ENCODE peak calls at places on chromosomes 5 and 9, in four cellular contexts. T, U, G and Q are unnamed samples.

GRCh38 chr5:130605200-130605599 is 559.9 kb downstream of the HINT1 start:
- DNase-seq in U (no peak), T (peak; percentile 17), G (no peak), Q (no peak)

GRCh38 chr5:37435261-37435660 is 56.1 kb downstream of the WDR70 start:
- DNase-seq in G (no peak), T (no peak), U (peak; percentile 55), Q (no peak)

GRCh38 chr9:35106343-35106730 is 3.4 kb upstream of the STOML2 start:
- DNase-seq in U (no peak), T (no peak), G (no peak), Q (no peak)

GRCh38 chr9:97755618-97756267 is 58.6 kb upstream of the XPA start:
- DNase-seq in T (no peak), G (no peak), U (no peak), Q (no peak)

GRCh38 chr5:122751293-122751753 is 23.6 kb upstream of the SNX2 start:
- DNase-seq in T (peak; percentile 44), U (no peak), G (no peak), Q (no peak)

GRCh38 chr9:37914701-37915358 is 10.9 kb upstream of the SLC25A51 start:
- DNase-seq in T (no peak), G (no peak), U (no peak), Q (no peak)

GRCh38 chr5:133456933-133457402 is 155.4 kb downstream of the FSTL4 start:
- DNase-seq in G (no peak), T (no peak), U (peak; percentile 19), Q (no peak)

GRCh38 chr9:105993921-105994715 is 299.8 kb downstream of the TMEM38B start:
- DNase-seq in T (no peak), U (no peak), G (no peak), Q (no peak)

GRCh38 chr9:82489579-82489915 is 501.0 kb downstream of the SPATA31D1 start:
- DNase-seq in G (no peak), T (no peak), U (no peak), Q (no peak)

GRCh38 chr9:123150708-123151503 is 117.4 kb downstream of the GPR21 start:
- DNase-seq in U (no peak), T (no peak), G (no peak), Q (no peak)

GRCh38 chr9:137179761-137180160 is 7.9 kb upstream of the TMEM210 start:
- DNase-seq in G (no peak), U (no peak), T (no peak), Q (no peak)

GRCh38 chr5:5638193-5638592 is 215.7 kb downstream of the ICE1 start:
- DNase-seq in T (no peak), G (no peak), U (no peak), Q (peak; percentile 22)

GRCh38 chr9:34179528-34180138 is 790 bp downstream of the UBAP1 start:
- DNase-seq in T (peak; percentile 23), U (no peak), G (no peak), Q (no peak)

GRCh38 chr5:149094996-149095395 is 32.1 kb upstream of the SH3TC2 start:
- DNase-seq in U (no peak), G (no peak), T (no peak), Q (no peak)

GRCh38 chr5:71939452-71939932 is 167.8 kb upstream of the MAP1B start:
- DNase-seq in G (no peak), U (no peak), T (peak; percentile 46), Q (peak; percentile 22)

GRCh38 chr9:135857371-135857786 is 50.0 kb downstream of the CAMSAP1 start:
- DNase-seq in T (no peak), U (no peak), G (no peak), Q (no peak)

GRCh38 chr9:113520109-113520642 is 56.6 kb downstream of the RGS3 start:
- DNase-seq in U (no peak), T (peak; percentile 89), G (peak; percentile 82), Q (no peak)

GRCh38 chr9:15349892-15350761 is 43.1 kb upstream of the TTC39B start:
- DNase-seq in G (no peak), T (peak; percentile 86), U (peak; percentile 88), Q (no peak)

GRCh38 chr5:135105105-135105484 is 71.1 kb upstream of the PITX1 start:
- DNase-seq in U (no peak), G (no peak), T (no peak), Q (no peak)

GRCh38 chr9:121294866-121295661 is 27.1 kb downstream of the GSN start:
- DNase-seq in T (no peak), G (no peak), U (peak; percentile 82), Q (no peak)

GRCh38 chr9:133962341-133962740 is 29.8 kb downstream of the VAV2 start:
- DNase-seq in U (no peak), T (no peak), G (no peak), Q (no peak)

GRCh38 chr5:57750282-57750681 is 267.7 kb upstream of the ACTBL2 start:
- DNase-seq in T (no peak), U (no peak), G (no peak), Q (no peak)

GRCh38 chr9:614421-614820 is 227.1 kb upstream of the DMRT1 start:
- DNase-seq in U (peak; percentile 65), G (no peak), T (no peak), Q (no peak)

GRCh38 chr9:131019387-131020239 is 10.6 kb downstream of the LAMC3 start:
- DNase-seq in T (no peak), G (no peak), U (no peak), Q (peak; percentile 58)

GRCh38 chr5:161406880-161407279 is 139.6 kb downstream of the GABRB2 start:
- DNase-seq in U (no peak), T (no peak), G (no peak), Q (no peak)

GRCh38 chr5:72152506-72152905 is 45.2 kb downstream of the MAP1B start:
- DNase-seq in T (no peak), U (no peak), G (no peak), Q (no peak)

GRCh38 chr5:171314728-171315385 is 5.8 kb downstream of the TLX3 start:
- DNase-seq in T (no peak), G (no peak), U (no peak), Q (no peak)

GRCh38 chr5:62100201-62100600 is 205.8 kb upstream of the KIF2A start:
- DNase-seq in G (no peak), U (no peak), T (no peak), Q (no peak)

GRCh38 chr5:144510845-144511580 is 340.3 kb downstream of the KCTD16 start:
- DNase-seq in T (no peak), G (no peak), U (peak; percentile 4), Q (no peak)

GRCh38 chr9:89359636-89360315 is 41.5 kb downstream of the SECISBP2 start:
- DNase-seq in G (no peak), U (no peak), T (no peak), Q (no peak)

GRCh38 chr5:143094087-143094511 is 309.4 kb downstream of the NR3C1 start:
- DNase-seq in G (no peak), U (no peak), T (no peak), Q (no peak)

GRCh38 chr5:96114736-96115466 is 153.2 kb upstream of the ELL2 start:
- DNase-seq in T (no peak), U (no peak), G (no peak), Q (no peak)

GRCh38 chr9:130289711-130290241 is 24.2 kb downstream of the HMCN2 start:
- DNase-seq in U (no peak), G (no peak), T (no peak), Q (peak; percentile 88)

GRCh38 chr5:156402387-156402921 is 75.5 kb downstream of the SGCD start:
- DNase-seq in T (peak; percentile 37), G (peak; percentile 87), U (no peak), Q (no peak)

DNA sequence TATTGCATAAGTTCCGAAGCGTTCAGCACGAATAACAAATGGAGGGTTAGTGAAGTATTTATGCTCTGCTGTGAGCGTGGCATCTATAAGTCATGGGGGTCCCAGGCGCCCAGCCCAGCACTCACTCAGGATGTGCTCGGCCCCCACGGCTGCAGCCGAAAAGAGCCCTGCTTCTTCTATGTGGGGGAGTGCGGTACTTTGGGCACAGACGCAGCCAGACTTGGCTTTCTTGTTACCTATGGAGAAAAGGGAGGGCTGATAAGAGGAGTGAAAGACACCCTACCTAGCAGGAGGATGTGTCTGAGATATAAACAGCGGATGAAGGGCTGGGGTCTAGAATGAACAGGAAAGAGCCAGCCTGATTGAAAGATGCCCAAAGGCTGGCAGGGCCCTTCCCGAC is 51.4 kb downstream of the MRPL36 start:
- DNase-seq in U (no peak), T (no peak), G (no peak), Q (no peak)
- TF ChIP-seq PBX3 in U (no peak), T (no peak), G (no peak), Q (no peak)

GRCh38 chr9:94948567-94949235 is 222.2 kb downstream of the AOPEP start:
- DNase-seq in T (no peak), G (no peak), U (no peak), Q (no peak)
- TF ChIP-seq PBX3 in T (no peak), G (no peak), U (no peak), Q (no peak)

GRCh38 chr5:367358-368130 is 46.0 kb downstream of the AHRR start:
- DNase-seq in U (no peak), G (no peak), T (no peak), Q (no peak)

GRCh38 chr5:364497-364896 is 43.0 kb downstream of the AHRR start:
- DNase-seq in T (no peak), G (no peak), U (no peak), Q (no peak)

GRCh38 chr5:369151-369939 is 47.8 kb downstream of the AHRR start:
- DNase-seq in U (no peak), G (peak; percentile 40), T (no peak), Q (no peak)

GRCh38 chr5:368162-369084 is 46.9 kb downstream of the AHRR start:
- DNase-seq in U (no peak), T (no peak), G (peak; percentile 73), Q (no peak)

DNA sequence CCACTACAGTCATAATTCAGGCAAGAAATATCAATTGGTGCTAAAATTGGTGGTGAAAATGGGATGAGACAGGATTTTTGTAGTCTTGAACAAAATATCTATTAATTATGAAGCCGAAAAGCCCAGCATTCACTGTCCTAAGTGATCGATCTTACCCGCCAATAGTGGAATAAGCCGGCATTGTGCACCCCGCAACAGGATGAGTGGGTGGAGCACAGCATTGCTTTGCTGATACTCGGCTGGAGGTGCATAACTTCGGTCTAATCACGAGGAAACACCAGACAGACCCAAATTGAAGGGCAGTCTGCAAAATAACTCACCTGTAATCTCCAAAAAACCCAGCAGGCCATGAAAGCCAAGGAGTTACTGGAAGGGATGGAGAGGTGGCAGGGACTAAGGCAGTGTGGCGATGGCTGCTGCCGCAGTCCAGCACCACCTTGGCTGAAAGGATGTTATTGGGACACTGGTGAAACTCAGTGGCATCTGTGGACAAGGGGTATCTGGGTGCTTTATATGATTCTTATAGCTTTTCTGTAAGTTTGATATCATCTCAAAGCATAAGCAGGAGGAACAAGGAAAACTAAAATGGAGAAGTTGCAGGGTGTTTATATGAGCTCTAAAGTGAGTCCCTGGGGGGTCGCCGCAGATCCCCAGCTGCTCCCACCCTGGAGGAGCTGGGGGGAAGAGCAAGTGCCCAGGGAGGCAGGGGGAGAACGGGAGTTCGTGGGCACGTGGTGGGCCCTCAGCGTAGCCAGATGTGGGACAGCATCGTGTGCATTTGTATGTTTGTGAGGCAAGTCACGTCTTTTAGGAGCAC is 45.2 kb downstream of the AHRR start:
- DNase-seq in G (no peak), U (no peak), T (no peak), Q (no peak)
- TF ChIP-seq PBX3 in G (no peak), U (no peak), T (no peak), Q (no peak)

GRCh38 chr5:10762178-10762775 is 1.2 kb upstream of the DAP start:
- DNase-seq in U (no peak), T (no peak), G (no peak), Q (no peak)
- TF ChIP-seq PBX3 in U (no peak), T (no peak), G (no peak), Q (no peak)